ENCODE peak calls at places on chromosome 3, in seven cellular contexts. E is NAMALWA; K is GM12878; P is SK-N-SH; O is Ammon's horn; J is activated naive CD8-positive, alpha-beta T cell treated with anti-CD3 and anti-CD28 coated beads, Interleukin-2, amount 50 U/mL, for 24 hours; C is CD4-positive, alpha-beta memory T cell. I is an unnamed sample.

GRCh38 chr3:13377021-13377420 is 43.1 kb downstream of the NUP210 start:
- DNase-seq in K (no peak), E (no peak), C (no peak), O (no peak), P (no peak), J (no peak), I (no peak)

GRCh38 chr3:23859012-23859743 is 53.4 kb downstream of the UBE2E1 start:
- DNase-seq in J (no peak), P (no peak), K (no peak), E (no peak), O (peak; percentile 30), C (no peak), I (no peak)

GRCh38 chr3:112738366-112738765 is 97.4 kb upstream of the CCDC80 start:
- DNase-seq in O (no peak), J (no peak), K (no peak), C (no peak), E (no peak), P (no peak), I (no peak)

GRCh38 chr3:194103475-194103874 is 32.5 kb upstream of the HES1 start:
- DNase-seq in P (no peak), K (no peak), C (peak; percentile 63), O (no peak), E (peak; percentile 65), J (no peak), I (no peak)

GRCh38 chr3:71063768-71064287 is 519.7 kb downstream of the FOXP1 start:
- DNase-seq in K (no peak), C (no peak), E (no peak), O (peak; percentile 53), P (peak; percentile 53), J (peak; percentile 69), I (peak; percentile 21)

GRCh38 chr3:120418866-120419490 is 31.8 kb downstream of the FSTL1 start:
- DNase-seq in P (peak; percentile 58), K (no peak), E (peak; percentile 78), C (peak; percentile 12), J (peak; percentile 3), O (peak; percentile 89), I (no peak)

GRCh38 chr3:137163241-137163916 is 205.6 kb downstream of the IL20RB start:
- DNase-seq in O (no peak), C (no peak), P (peak; percentile 10), K (no peak), J (no peak), E (no peak), I (no peak)

GRCh38 chr3:194988495-194989165 is 282.3 kb downstream of the XXYLT1 start:
- DNase-seq in O (no peak), K (no peak), J (no peak), P (no peak), E (no peak), C (no peak), I (no peak)

GRCh38 chr3:169966086-169966950 is at the start of gene SEC62:
- DNase-seq in K (peak; percentile 65), C (peak; percentile 96), J (peak; percentile 96), P (peak; percentile 96), E (peak; percentile 97), O (peak; percentile 95), I (peak; percentile 94)

GRCh38 chr3:188900421-188900941 is 271.3 kb upstream of the TPRG1 start:
- DNase-seq in E (no peak), C (no peak), K (no peak), O (no peak), J (no peak), P (no peak), I (no peak)

GRCh38 chr3:54994026-54994626 is 66.3 kb upstream of the LRTM1 start:
- DNase-seq in O (no peak), C (no peak), K (no peak), P (no peak), E (no peak), J (no peak), I (no peak)

I was measured in K562.